ENCODE peak calls at places on chromosomes 6 and 20, in five cellular contexts. One of them, this sample, is unnamed.

GRCh38 chr6:106979435-106979884 is 4.9 kb upstream of the CD24 start:
- DNase-seq in HepG2: peak
- DNase-seq in H1: peak
- DNase-seq in GM12878: peak
- DNase-seq in NT2/D1: peak
- DNase-seq in this sample: peak

GRCh38 chr20:34415079-34415478 is 52.0 kb downstream of the ITCH start:
- DNase-seq in HepG2: no peak
- DNase-seq in H1: no peak
- DNase-seq in GM12878: peak
- DNase-seq in NT2/D1: no peak
- DNase-seq in this sample: no peak

GRCh38 chr20:42492998-42493397 is 696.7 kb downstream of the PTPRT start:
- DNase-seq in HepG2: no peak
- DNase-seq in H1: no peak
- DNase-seq in GM12878: no peak
- DNase-seq in NT2/D1: no peak
- DNase-seq in this sample: no peak

GRCh38 chr6:154962751-154963150 is 32.4 kb upstream of the TIAM2 start:
- DNase-seq in HepG2: peak
- DNase-seq in H1: no peak
- DNase-seq in GM12878: no peak
- DNase-seq in NT2/D1: no peak
- DNase-seq in this sample: no peak

GRCh38 chr6:30077218-30077617 is 1.6 kb upstream of the RNF39 start:
- DNase-seq in HepG2: no peak
- DNase-seq in H1: no peak
- DNase-seq in GM12878: no peak
- DNase-seq in NT2/D1: no peak
- DNase-seq in this sample: no peak

GRCh38 chr6:56387621-56388413 is 140.4 kb upstream of the COL21A1 start:
- DNase-seq in HepG2: peak
- DNase-seq in H1: no peak
- DNase-seq in GM12878: no peak
- DNase-seq in NT2/D1: no peak
- DNase-seq in this sample: no peak

GRCh38 chr6:154099211-154099610 is 60.2 kb downstream of the OPRM1 start:
- DNase-seq in HepG2: no peak
- DNase-seq in H1: no peak
- DNase-seq in GM12878: no peak
- DNase-seq in NT2/D1: no peak
- DNase-seq in this sample: no peak

GRCh38 chr20:49482621-49483017 is at the start of gene KCNB1:
- DNase-seq in HepG2: peak
- DNase-seq in H1: peak
- DNase-seq in GM12878: no peak
- DNase-seq in NT2/D1: peak
- DNase-seq in this sample: peak

GRCh38 chr6:158906926-158907325 is 87.8 kb upstream of the EZR start:
- DNase-seq in HepG2: no peak
- DNase-seq in H1: no peak
- DNase-seq in GM12878: no peak
- DNase-seq in NT2/D1: no peak
- DNase-seq in this sample: no peak

GRCh38 chr6:21381336-21381963 is 212.1 kb upstream of the SOX4 start:
- DNase-seq in HepG2: peak
- DNase-seq in H1: no peak
- DNase-seq in GM12878: no peak
- DNase-seq in NT2/D1: no peak
- DNase-seq in this sample: no peak

GRCh38 chr6:169112483-169113320 is 140.9 kb downstream of the THBS2 start:
- DNase-seq in HepG2: no peak
- DNase-seq in H1: no peak
- DNase-seq in GM12878: no peak
- DNase-seq in NT2/D1: no peak
- DNase-seq in this sample: no peak
- TF ChIP-seq SUZ12 in HepG2: no peak
- TF ChIP-seq SUZ12 in H1: no peak
- TF ChIP-seq SUZ12 in GM12878: no peak
- TF ChIP-seq SUZ12 in NT2/D1: no peak
- TF ChIP-seq SUZ12 in this sample: no peak

GRCh38 chr20:57772349-57772964 is 62.6 kb upstream of the PMEPA1 start:
- DNase-seq in HepG2: no peak
- DNase-seq in H1: no peak
- DNase-seq in GM12878: no peak
- DNase-seq in NT2/D1: peak
- DNase-seq in this sample: no peak
- TF ChIP-seq SUZ12 in HepG2: no peak
- TF ChIP-seq SUZ12 in H1: no peak
- TF ChIP-seq SUZ12 in GM12878: no peak
- TF ChIP-seq SUZ12 in NT2/D1: no peak
- TF ChIP-seq SUZ12 in this sample: no peak

GRCh38 chr20:46374383-46374782 is 32.0 kb downstream of the ELMO2 start:
- DNase-seq in HepG2: no peak
- DNase-seq in H1: no peak
- DNase-seq in GM12878: no peak
- DNase-seq in NT2/D1: no peak
- DNase-seq in this sample: no peak

GRCh38 chr20:46378390-46379009 is 27.9 kb downstream of the ELMO2 start:
- DNase-seq in HepG2: peak
- DNase-seq in H1: no peak
- DNase-seq in GM12878: no peak
- DNase-seq in NT2/D1: no peak
- DNase-seq in this sample: no peak

GRCh38 chr20:46376196-46376785 is 30.1 kb downstream of the ELMO2 start:
- DNase-seq in HepG2: no peak
- DNase-seq in H1: no peak
- DNase-seq in GM12878: no peak
- DNase-seq in NT2/D1: no peak
- DNase-seq in this sample: no peak

GRCh38 chr20:46377532-46377931 is 28.9 kb downstream of the ELMO2 start:
- DNase-seq in HepG2: no peak
- DNase-seq in H1: no peak
- DNase-seq in GM12878: no peak
- DNase-seq in NT2/D1: no peak
- DNase-seq in this sample: no peak

GRCh38 chr20:46375771-46376170 is 30.6 kb downstream of the ELMO2 start:
- DNase-seq in HepG2: no peak
- DNase-seq in H1: no peak
- DNase-seq in GM12878: no peak
- DNase-seq in NT2/D1: no peak
- DNase-seq in this sample: no peak
- TF ChIP-seq SUZ12 in HepG2: no peak
- TF ChIP-seq SUZ12 in H1: no peak
- TF ChIP-seq SUZ12 in GM12878: no peak
- TF ChIP-seq SUZ12 in NT2/D1: no peak
- TF ChIP-seq SUZ12 in this sample: no peak

DNA sequence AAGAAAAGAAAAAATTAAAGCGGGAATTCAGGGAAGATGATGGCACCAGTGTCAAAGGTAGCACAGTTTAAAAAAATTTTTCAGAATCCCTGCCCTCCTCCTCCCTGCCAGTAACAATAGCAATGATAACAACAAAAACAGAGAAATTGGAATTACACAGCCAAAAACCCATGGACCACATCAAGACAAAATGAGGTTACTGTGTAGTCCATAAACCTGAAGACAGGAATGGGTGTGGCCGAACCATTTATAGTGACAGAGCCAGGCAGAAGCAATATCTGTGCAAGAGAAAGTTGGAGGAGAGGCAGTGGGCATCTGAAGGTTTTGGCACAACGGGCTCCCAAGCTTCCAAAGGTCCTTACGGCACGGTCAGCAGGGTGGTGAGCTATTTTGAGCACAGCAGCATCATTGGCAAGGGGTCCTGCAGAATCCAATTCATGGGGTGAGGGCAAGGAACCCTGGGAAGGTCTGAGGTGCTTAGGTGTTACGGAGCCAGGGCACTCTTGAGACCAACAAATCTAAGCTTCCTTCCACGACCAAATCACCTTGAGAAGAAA is 202.3 kb downstream of the GMPR start:
- DNase-seq in HepG2: no peak
- DNase-seq in H1: no peak
- DNase-seq in GM12878: no peak
- DNase-seq in NT2/D1: no peak
- DNase-seq in this sample: no peak
- TF ChIP-seq SUZ12 in HepG2: no peak
- TF ChIP-seq SUZ12 in H1: no peak
- TF ChIP-seq SUZ12 in GM12878: no peak
- TF ChIP-seq SUZ12 in NT2/D1: no peak
- TF ChIP-seq SUZ12 in this sample: no peak